ENCODE peak calls at places on chromosomes 5 and 9, in seven cellular contexts. S is activated T-cell treated with anti-CD3 and anti-CD28 coated beads for 1 hour, G is DMS153, I is NCI-H2029, O is cardiac muscle cell, B is HT-29, F is C1 segment of cervical spinal cord. Y is an unnamed sample.

GRCh38 chr5:10734050-10734709 is 26.9 kb downstream of the DAP start:
- DNase-seq in B (no peak), I (no peak), G (no peak), F (peak; percentile 91), O (no peak), S (no peak), Y (no peak)

GRCh38 chr9:4844031-4844430 is 51.3 kb downstream of the RCL1 start:
- DNase-seq in O (no peak), F (no peak), S (no peak), I (no peak), B (no peak), G (no peak), Y (no peak)

GRCh38 chr5:72010395-72010794 is 96.9 kb upstream of the MAP1B start:
- DNase-seq in G (no peak), I (no peak), O (no peak), S (no peak), F (no peak), B (no peak), Y (no peak)

GRCh38 chr9:138072161-138072842 is 194.7 kb downstream of the CACNA1B start:
- DNase-seq in F (no peak), S (no peak), B (no peak), G (no peak), O (no peak), I (no peak), Y (peak; percentile 34)

GRCh38 chr9:86713970-86714369 is 233.3 kb downstream of the GAS1 start:
- DNase-seq in O (no peak), I (no peak), F (no peak), B (no peak), S (no peak), G (no peak), Y (no peak)

GRCh38 chr9:115360122-115360521 is 242.2 kb upstream of the TNC start:
- DNase-seq in F (no peak), S (no peak), G (no peak), O (no peak), I (no peak), B (no peak), Y (no peak)

GRCh38 chr9:129483467-129484324 is 137.2 kb downstream of the C9orf50 start:
- DNase-seq in G (peak; percentile 20), I (no peak), S (no peak), F (peak; percentile 87), O (peak; percentile 75), B (peak; percentile 75), Y (peak; percentile 57)

GRCh38 chr9:27125936-27126335 is 16.9 kb downstream of the TEK start:
- DNase-seq in B (no peak), O (no peak), I (no peak), G (no peak), S (no peak), F (no peak), Y (no peak)

GRCh38 chr9:85723220-85723619 is 18.5 kb downstream of the AGTPBP1 start:
- DNase-seq in F (no peak), S (peak; percentile 49), B (peak; percentile 88), I (no peak), G (peak; percentile 51), O (no peak), Y (no peak)

GRCh38 chr9:135087489-135087791 is at the start of gene OLFM1:
- DNase-seq in G (peak; percentile 67), S (no peak), I (peak; percentile 73), O (peak; percentile 74), F (peak; percentile 86), B (peak; percentile 17), Y (peak; percentile 49)

GRCh38 chr5:76083555-76084495 is 642 bp downstream of the SV2C start:
- DNase-seq in I (no peak), O (peak; percentile 44), B (no peak), G (no peak), S (no peak), F (no peak), Y (no peak)

GRCh38 chr5:32771037-32771436 is 59.9 kb downstream of the NPR3 start:
- DNase-seq in B (no peak), S (no peak), F (no peak), I (no peak), O (no peak), G (no peak), Y (no peak)

GRCh38 chr9:78515108-78515507 is 218.2 kb downstream of the PSAT1 start:
- DNase-seq in F (no peak), G (no peak), S (no peak), I (no peak), O (no peak), B (no peak), Y (no peak)

GRCh38 chr5:5432020-5432707 is 9.7 kb downstream of the ICE1 start:
- DNase-seq in F (no peak), S (no peak), G (no peak), O (no peak), I (no peak), B (no peak), Y (no peak)

GRCh38 chr5:45205403-45205961 is 396.7 kb downstream of the MRPS30 start:
- DNase-seq in O (no peak), B (no peak), G (peak; percentile 13), F (no peak), S (no peak), I (no peak), Y (no peak)

GRCh38 chr5:180816608-180817534 is 14.3 kb upstream of the MGAT1 start:
- DNase-seq in O (peak; percentile 30), F (no peak), I (peak; percentile 79), G (no peak), B (no peak), S (no peak), Y (no peak)

GRCh38 chr9:121945849-121946248 is 147.3 kb downstream of the TTLL11 start:
- DNase-seq in O (no peak), F (no peak), I (no peak), S (no peak), B (no peak), G (no peak), Y (no peak)

GRCh38 chr9:95724253-95724991 is 151.1 kb upstream of the ERCC6L2 start:
- DNase-seq in B (no peak), G (peak; percentile 17), O (no peak), S (peak; percentile 19), I (no peak), F (no peak), Y (no peak)

GRCh38 chr5:2119578-2119977 is 236.9 kb upstream of the IRX4 start:
- DNase-seq in B (no peak), S (no peak), F (no peak), I (no peak), O (peak; percentile 39), G (no peak), Y (no peak)

GRCh38 chr9:124894741-124895170 is 32.8 kb downstream of the ARPC5L start:
- DNase-seq in F (peak; percentile 15), I (peak; percentile 4), O (peak; percentile 36), B (peak; percentile 47), G (no peak), S (peak; percentile 13), Y (no peak)

GRCh38 chr5:56037531-56038010 is 42.8 kb upstream of the IL6ST start:
- DNase-seq in O (no peak), G (no peak), I (no peak), S (no peak), B (no peak), F (no peak), Y (no peak)

GRCh38 chr5:177389368-177390169 is 5.3 kb downstream of the SLC34A1 start:
- DNase-seq in G (no peak), I (no peak), O (no peak), F (no peak), S (no peak), B (peak; percentile 64), Y (no peak)

GRCh38 chr9:6384732-6385131 is 28.3 kb upstream of the UHRF2 start:
- DNase-seq in G (no peak), B (no peak), O (no peak), S (no peak), F (no peak), I (peak; percentile 19), Y (no peak)

GRCh38 chr9:76082062-76082461 is 191.6 kb downstream of the PCSK5 start:
- DNase-seq in O (no peak), F (no peak), I (no peak), G (no peak), B (no peak), S (no peak), Y (no peak)

GRCh38 chr5:51968756-51969155 is 585.5 kb downstream of the ISL1 start:
- DNase-seq in I (no peak), B (no peak), G (no peak), S (no peak), F (no peak), O (no peak), Y (no peak)

GRCh38 chr5:6216516-6217075 is 161.8 kb downstream of the MED10 start:
- DNase-seq in I (no peak), O (no peak), F (no peak), S (no peak), B (no peak), G (no peak), Y (no peak)

GRCh38 chr5:60287174-60287771 is 393.7 kb upstream of the PDE4D start:
- DNase-seq in I (peak; percentile 23), S (no peak), B (peak; percentile 85), G (peak; percentile 32), F (no peak), O (peak; percentile 79), Y (no peak)

GRCh38 chr9:12775963-12776774 is 1.3 kb downstream of the LURAP1L start:
- DNase-seq in G (peak; percentile 81), I (peak; percentile 68), S (no peak), F (peak; percentile 86), O (peak; percentile 76), B (peak; percentile 92), Y (peak; percentile 74)

GRCh38 chr5:17966636-17967402 is 332.6 kb downstream of the TAF11L14 start:
- DNase-seq in O (no peak), F (no peak), G (no peak), I (no peak), S (no peak), B (no peak), Y (no peak)

GRCh38 chr5:103620851-103621547 is 58.4 kb upstream of the NUDT12 start:
- DNase-seq in B (no peak), I (peak; percentile 30), G (no peak), O (no peak), S (no peak), F (no peak), Y (no peak)

GRCh38 chr5:90438100-90438499 is 28.5 kb upstream of the CETN3 start:
- DNase-seq in G (no peak), F (no peak), S (no peak), O (peak; percentile 75), B (no peak), I (peak; percentile 47), Y (no peak)

GRCh38 chr5:138653502-138653901 is 78.3 kb upstream of the HSPA9 start:
- DNase-seq in S (no peak), B (peak; percentile 33), F (no peak), O (peak; percentile 38), G (no peak), I (no peak), Y (no peak)

GRCh38 chr9:104682642-104683041 is 11.7 kb upstream of the OR13D1 start:
- DNase-seq in I (peak; percentile 25), F (no peak), B (peak; percentile 81), O (peak; percentile 56), S (no peak), G (peak; percentile 33), Y (no peak)

GRCh38 chr5:120817044-120817985 is 353.2 kb downstream of the PRR16 start:
- DNase-seq in I (no peak), O (peak; percentile 20), F (no peak), S (no peak), G (no peak), B (peak; percentile 17), Y (peak; percentile 1)

GRCh38 chr5:10832421-10832820 is 71.4 kb upstream of the DAP start:
- DNase-seq in F (no peak), S (no peak), I (no peak), O (no peak), G (no peak), B (no peak), Y (no peak)

Y was measured in caudate nucleus.